ENCODE peak calls at places on chromosomes 11 and 22, in seven cellular contexts. U is body of pancreas, P is SHP77, V is 8988T, I is mucosa of descending colon, O is IMR-90, T is ELR. M is an unnamed sample.

GRCh38 chr22:44305888-44306287 is 6.9 kb downstream of the SHISAL1 start:
- DNase-seq in U (no peak), P (no peak), V (no peak), I (no peak), O (no peak), T (no peak), M (peak; percentile 22)

GRCh38 chr11:71139516-71140205 is 112.7 kb downstream of the SHANK2 start:
- DNase-seq in U (peak; percentile 83), P (no peak), V (no peak), I (no peak), O (peak; percentile 26), T (no peak), M (no peak)

GRCh38 chr11:69914286-69915150 is 95.3 kb upstream of the FGF3 start:
- DNase-seq in U (no peak), P (no peak), V (no peak), I (peak; percentile 29), O (no peak), T (no peak), M (no peak)

GRCh38 chr11:104462346-104462745 is 298.4 kb upstream of the PDGFD start:
- DNase-seq in U (no peak), P (peak; percentile 14), V (no peak), I (no peak), O (peak; percentile 81), T (peak; percentile 14), M (no peak)

GRCh38 chr11:35619030-35619753 is 932 bp downstream of the FJX1 start:
- DNase-seq in U (peak; percentile 42), P (peak; percentile 62), V (peak; percentile 53), I (peak; percentile 46), O (peak; percentile 37), T (peak; percentile 57), M (peak; percentile 58)

GRCh38 chr11:120183701-120184141 is 27.1 kb upstream of the OAF start:
- DNase-seq in U (peak; percentile 12), P (no peak), V (no peak), I (no peak), O (no peak), T (no peak), M (no peak)

GRCh38 chr11:62242021-62242420 is at the start of gene SCGB1D2:
- DNase-seq in U (peak; percentile 53), P (no peak), V (no peak), I (no peak), O (no peak), T (no peak), M (no peak)

GRCh38 chr11:85875505-85875904 is 20.3 kb downstream of the CCDC83 start:
- DNase-seq in U (no peak), P (no peak), V (no peak), I (no peak), O (peak; percentile 83), T (peak; percentile 78), M (peak; percentile 75)

GRCh38 chr11:66045177-66045639 is 3.8 kb downstream of the GAL3ST3 start:
- DNase-seq in U (peak; percentile 77), P (peak; percentile 84), V (peak; percentile 99), I (peak; percentile 76), O (peak; percentile 70), T (peak; percentile 83), M (peak; percentile 75)

GRCh38 chr11:8267831-8268529 is 4.3 kb upstream of the LMO1 start:
- DNase-seq in U (peak; percentile 39), P (no peak), V (peak; percentile 83), I (no peak), O (no peak), T (no peak), M (no peak)

GRCh38 chr11:72231396-72232259 is 7.1 kb downstream of the INPPL1 start:
- DNase-seq in U (no peak), P (no peak), V (no peak), I (no peak), O (no peak), T (no peak), M (no peak)

GRCh38 chr22:48591286-48592065 is 1236.2 kb downstream of the BRD1 start:
- DNase-seq in U (no peak), P (no peak), V (no peak), I (peak; percentile 19), O (no peak), T (no peak), M (no peak)

GRCh38 chr22:37735054-37735453 is 38.2 kb downstream of the TRIOBP start:
- DNase-seq in U (peak; percentile 39), P (peak; percentile 52), V (no peak), I (no peak), O (no peak), T (peak; percentile 68), M (peak; percentile 49)

GRCh38 chr11:70371241-70371640 is 27.1 kb upstream of the CTTN start:
- DNase-seq in U (no peak), P (no peak), V (no peak), I (no peak), O (peak; percentile 18), T (no peak), M (no peak)